ENCODE peak calls at places on chromosomes 3 and 15, in ten cellular contexts. T is colonic mucosa; S is putamen; V is ELF-1; Z is heart right ventricle; C is foreskin fibroblast; F is stimulated activated naive CD8-positive, alpha-beta T cell treated with anti-CD3 and anti-CD28 coated beads, Interleukin-15, amount 100 ng/mL, for 72 hours; A is skeletal muscle cell; M is DMS53; I is activated T-cell treated with anti-CD3 and anti-CD28 coated beads, Interleukin-2, amount 50 U/mL, for 48 hours. Q is an unnamed sample.

GRCh38 chr15:57780461-57780860 is 73.9 kb downstream of the POLR2M start:
- DNase-seq in T (no peak), S (no peak), V (no peak), Z (no peak), C (no peak), F (no peak), A (no peak), M (no peak), I (no peak), Q (no peak)

GRCh38 chr3:151923901-151924300 is 50.5 kb downstream of the SUCNR1 start:
- DNase-seq in T (no peak), S (no peak), V (no peak), Z (no peak), C (no peak), F (no peak), A (no peak), M (no peak), I (no peak), Q (no peak)

GRCh38 chr15:95440712-95441111 is 889.8 kb upstream of the NR2F2 start:
- DNase-seq in T (no peak), S (no peak), V (no peak), Z (no peak), C (no peak), F (no peak), A (peak), M (no peak), I (no peak), Q (no peak)

GRCh38 chr3:170410428-170411029 is 8.1 kb upstream of the CLDN11 start:
- DNase-seq in T (no peak), S (no peak), V (no peak), Z (no peak), C (no peak), F (no peak), A (no peak), M (peak), I (no peak), Q (no peak)

GRCh38 chr3:55894605-55895004 is 407.5 kb upstream of the WNT5A start:
- DNase-seq in T (no peak), S (no peak), V (no peak), Z (no peak), C (no peak), F (no peak), A (no peak), M (no peak), I (no peak), Q (no peak)

GRCh38 chr15:63521405-63522142 is 17.2 kb downstream of the USP3 start:
- DNase-seq in T (no peak), S (no peak), V (no peak), Z (no peak), C (no peak), F (no peak), A (no peak), M (no peak), I (no peak), Q (no peak)

GRCh38 chr3:31946484-31947081 is 34.5 kb downstream of the OSBPL10 start:
- DNase-seq in T (no peak), S (no peak), V (no peak), Z (no peak), C (no peak), F (no peak), A (no peak), M (no peak), I (no peak), Q (no peak)

GRCh38 chr3:186789554-186790260 is 6.3 kb downstream of the EIF4A2 start:
- DNase-seq in T (no peak), S (no peak), V (no peak), Z (no peak), C (no peak), F (no peak), A (no peak), M (peak), I (no peak), Q (no peak)

GRCh38 chr15:100831466-100831865 is 48.2 kb upstream of the ALDH1A3 start:
- DNase-seq in T (no peak), S (no peak), V (no peak), Z (no peak), C (no peak), F (no peak), A (no peak), M (no peak), I (no peak), Q (no peak)

Q was measured in pancreas.